ENCODE peak calls at places on chromosomes 3 and 15, in nine cellular contexts. One of them, this sample, is unnamed.

GRCh38 chr15:33068007-33068441 is 126.5 kb downstream of the FMN1 start:
- DNase-seq in IMR-90: no peak
- DNase-seq in OCI-LY7: no peak
- DNase-seq in SJSA1: peak; percentile 70
- DNase-seq in HCT116: no peak
- DNase-seq in tibial nerve: peak; percentile 28
- DNase-seq in HAP-1: peak; percentile 10
- DNase-seq in CD8-positive, alpha-beta memory T cell: peak; percentile 13
- DNase-seq in lung: peak; percentile 73
- DNase-seq in this sample: peak; percentile 51

GRCh38 chr3:55042591-55042990 is 114.7 kb upstream of the LRTM1 start:
- DNase-seq in IMR-90: peak; percentile 30
- DNase-seq in OCI-LY7: no peak
- DNase-seq in SJSA1: no peak
- DNase-seq in HCT116: no peak
- DNase-seq in tibial nerve: no peak
- DNase-seq in HAP-1: no peak
- DNase-seq in CD8-positive, alpha-beta memory T cell: no peak
- DNase-seq in lung: no peak
- DNase-seq in this sample: no peak

GRCh38 chr3:165233521-165234195 is 37.5 kb upstream of the SLITRK3 start:
- DNase-seq in IMR-90: no peak
- DNase-seq in OCI-LY7: no peak
- DNase-seq in SJSA1: no peak
- DNase-seq in HCT116: no peak
- DNase-seq in tibial nerve: no peak
- DNase-seq in HAP-1: no peak
- DNase-seq in CD8-positive, alpha-beta memory T cell: no peak
- DNase-seq in lung: no peak
- DNase-seq in this sample: peak; percentile 1

GRCh38 chr3:37400945-37401344 is 226.6 kb upstream of the LRRFIP2 start:
- DNase-seq in IMR-90: no peak
- DNase-seq in OCI-LY7: no peak
- DNase-seq in SJSA1: no peak
- DNase-seq in HCT116: no peak
- DNase-seq in tibial nerve: no peak
- DNase-seq in HAP-1: peak; percentile 14
- DNase-seq in CD8-positive, alpha-beta memory T cell: no peak
- DNase-seq in lung: no peak
- DNase-seq in this sample: no peak

GRCh38 chr3:190446492-190447301 is 3.0 kb downstream of the TMEM207 start:
- DNase-seq in IMR-90: no peak
- DNase-seq in OCI-LY7: no peak
- DNase-seq in SJSA1: no peak
- DNase-seq in HCT116: no peak
- DNase-seq in tibial nerve: no peak
- DNase-seq in HAP-1: no peak
- DNase-seq in CD8-positive, alpha-beta memory T cell: no peak
- DNase-seq in lung: no peak
- DNase-seq in this sample: peak; percentile 3

GRCh38 chr3:174352227-174352626 is 506.9 kb upstream of the NAALADL2 start:
- DNase-seq in IMR-90: no peak
- DNase-seq in OCI-LY7: no peak
- DNase-seq in SJSA1: no peak
- DNase-seq in HCT116: no peak
- DNase-seq in tibial nerve: no peak
- DNase-seq in HAP-1: no peak
- DNase-seq in CD8-positive, alpha-beta memory T cell: no peak
- DNase-seq in lung: no peak
- DNase-seq in this sample: no peak

GRCh38 chr15:34850121-34850520 is 54.8 kb upstream of the ACTC1 start:
- DNase-seq in IMR-90: no peak
- DNase-seq in OCI-LY7: no peak
- DNase-seq in SJSA1: no peak
- DNase-seq in HCT116: no peak
- DNase-seq in tibial nerve: no peak
- DNase-seq in HAP-1: peak; percentile 12
- DNase-seq in CD8-positive, alpha-beta memory T cell: no peak
- DNase-seq in lung: no peak
- DNase-seq in this sample: no peak

GRCh38 chr3:134419214-134419965 is 45.1 kb upstream of the AMOTL2 start:
- DNase-seq in IMR-90: no peak
- DNase-seq in OCI-LY7: no peak
- DNase-seq in SJSA1: no peak
- DNase-seq in HCT116: no peak
- DNase-seq in tibial nerve: no peak
- DNase-seq in HAP-1: no peak
- DNase-seq in CD8-positive, alpha-beta memory T cell: no peak
- DNase-seq in lung: no peak
- DNase-seq in this sample: no peak

GRCh38 chr15:48406240-48406891 is 75.1 kb downstream of the DUT start:
- DNase-seq in IMR-90: no peak
- DNase-seq in OCI-LY7: no peak
- DNase-seq in SJSA1: no peak
- DNase-seq in HCT116: no peak
- DNase-seq in tibial nerve: no peak
- DNase-seq in HAP-1: no peak
- DNase-seq in CD8-positive, alpha-beta memory T cell: no peak
- DNase-seq in lung: no peak
- DNase-seq in this sample: no peak

GRCh38 chr3:180610981-180611380 is 9.0 kb downstream of the TTC14 start:
- DNase-seq in IMR-90: peak; percentile 25
- DNase-seq in OCI-LY7: no peak
- DNase-seq in SJSA1: no peak
- DNase-seq in HCT116: no peak
- DNase-seq in tibial nerve: no peak
- DNase-seq in HAP-1: no peak
- DNase-seq in CD8-positive, alpha-beta memory T cell: no peak
- DNase-seq in lung: no peak
- DNase-seq in this sample: no peak

GRCh38 chr3:141266797-141267555 is 35.4 kb downstream of the PXYLP1 start:
- DNase-seq in IMR-90: no peak
- DNase-seq in OCI-LY7: peak; percentile 39
- DNase-seq in SJSA1: no peak
- DNase-seq in HCT116: no peak
- DNase-seq in tibial nerve: no peak
- DNase-seq in HAP-1: no peak
- DNase-seq in CD8-positive, alpha-beta memory T cell: peak; percentile 74
- DNase-seq in lung: no peak
- DNase-seq in this sample: no peak

GRCh38 chr3:142216321-142216720 is 9.1 kb downstream of the GK5 start:
- DNase-seq in IMR-90: no peak
- DNase-seq in OCI-LY7: no peak
- DNase-seq in SJSA1: no peak
- DNase-seq in HCT116: no peak
- DNase-seq in tibial nerve: no peak
- DNase-seq in HAP-1: no peak
- DNase-seq in CD8-positive, alpha-beta memory T cell: no peak
- DNase-seq in lung: no peak
- DNase-seq in this sample: no peak

GRCh38 chr3:25854635-25855034 is 64.7 kb downstream of the OXSM start:
- DNase-seq in IMR-90: peak; percentile 83
- DNase-seq in OCI-LY7: no peak
- DNase-seq in SJSA1: no peak
- DNase-seq in HCT116: no peak
- DNase-seq in tibial nerve: no peak
- DNase-seq in HAP-1: no peak
- DNase-seq in CD8-positive, alpha-beta memory T cell: no peak
- DNase-seq in lung: no peak
- DNase-seq in this sample: no peak

GRCh38 chr3:24137958-24138875 is 193.1 kb downstream of the NR1D2 start:
- DNase-seq in IMR-90: no peak
- DNase-seq in OCI-LY7: peak; percentile 76
- DNase-seq in SJSA1: no peak
- DNase-seq in HCT116: no peak
- DNase-seq in tibial nerve: no peak
- DNase-seq in HAP-1: no peak
- DNase-seq in CD8-positive, alpha-beta memory T cell: no peak
- DNase-seq in lung: no peak
- DNase-seq in this sample: no peak

GRCh38 chr3:172982731-172983364 is 158.2 kb downstream of the SPATA16 start:
- DNase-seq in IMR-90: no peak
- DNase-seq in OCI-LY7: no peak
- DNase-seq in SJSA1: no peak
- DNase-seq in HCT116: peak; percentile 7
- DNase-seq in tibial nerve: no peak
- DNase-seq in HAP-1: no peak
- DNase-seq in CD8-positive, alpha-beta memory T cell: no peak
- DNase-seq in lung: no peak
- DNase-seq in this sample: no peak

GRCh38 chr15:47888721-47889120 is 171.4 kb downstream of the SEMA6D start:
- DNase-seq in IMR-90: no peak
- DNase-seq in OCI-LY7: no peak
- DNase-seq in SJSA1: no peak
- DNase-seq in HCT116: no peak
- DNase-seq in tibial nerve: no peak
- DNase-seq in HAP-1: no peak
- DNase-seq in CD8-positive, alpha-beta memory T cell: no peak
- DNase-seq in lung: no peak
- DNase-seq in this sample: no peak

DNA sequence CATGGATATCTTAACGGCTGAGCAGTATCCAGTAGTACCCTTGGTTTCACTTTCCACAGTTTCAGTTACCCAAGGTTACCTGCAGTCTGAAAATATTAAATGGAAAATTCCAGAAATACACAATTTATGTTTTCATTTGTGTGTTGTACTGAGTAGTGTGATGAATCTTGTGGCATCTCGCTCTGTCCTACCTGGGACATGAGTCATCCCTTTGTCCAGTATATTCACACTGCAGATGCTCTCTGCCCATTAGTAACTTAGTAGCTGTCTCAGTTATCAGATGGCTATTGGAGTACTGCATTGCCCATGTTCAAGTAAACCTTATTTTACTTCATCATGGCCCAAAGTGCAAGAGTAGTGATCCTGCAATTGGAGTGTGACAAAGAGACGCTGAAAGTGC is 26.1 kb downstream of the GASK1A start:
- DNase-seq in IMR-90: no peak
- DNase-seq in OCI-LY7: no peak
- DNase-seq in SJSA1: no peak
- DNase-seq in HCT116: no peak
- DNase-seq in tibial nerve: no peak
- DNase-seq in HAP-1: no peak
- DNase-seq in CD8-positive, alpha-beta memory T cell: no peak
- DNase-seq in lung: no peak
- DNase-seq in this sample: no peak
- H3K4me1 ChIP-seq in IMR-90: peaks cover 6% of the 10 kb centered on the region
- H3K4me1 ChIP-seq in OCI-LY7: no peaks in the 10 kb centered on the region
- H3K4me1 ChIP-seq in SJSA1: no peaks in the 10 kb centered on the region
- H3K4me1 ChIP-seq in HCT116: no peaks in the 10 kb centered on the region
- H3K4me1 ChIP-seq in tibial nerve: peaks cover 18% of the 10 kb centered on the region
- H3K4me1 ChIP-seq in HAP-1: no peaks in the 10 kb centered on the region
- H3K4me1 ChIP-seq in CD8-positive, alpha-beta memory T cell: no peaks in the 10 kb centered on the region
- H3K4me1 ChIP-seq in lung: no peaks in the 10 kb centered on the region
- H3K4me1 ChIP-seq in this sample: no peaks in the 10 kb centered on the region

DNA sequence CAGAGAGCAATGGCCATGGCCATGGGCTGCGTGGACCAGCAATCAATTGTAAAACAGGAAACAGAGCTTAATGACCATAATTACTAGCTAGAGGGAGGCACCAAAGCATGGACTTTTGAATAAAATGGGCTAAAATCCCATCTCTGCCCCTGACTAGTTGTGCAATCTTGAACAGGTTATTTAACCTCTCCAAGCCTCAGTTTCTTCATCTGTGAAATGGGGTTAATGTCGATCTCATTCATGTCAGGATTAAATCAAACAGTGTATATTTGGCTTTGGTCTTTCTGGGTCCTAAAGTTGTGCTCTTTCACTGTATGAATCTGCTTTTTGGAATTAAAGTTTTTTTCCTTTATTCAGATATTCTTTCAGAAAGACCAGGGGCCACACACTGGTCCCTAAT is 36.1 kb downstream of the ABTB1 start:
- DNase-seq in IMR-90: no peak
- DNase-seq in OCI-LY7: no peak
- DNase-seq in SJSA1: no peak
- DNase-seq in HCT116: no peak
- DNase-seq in tibial nerve: no peak
- DNase-seq in HAP-1: no peak
- DNase-seq in CD8-positive, alpha-beta memory T cell: no peak
- DNase-seq in lung: no peak
- DNase-seq in this sample: no peak
- H3K4me1 ChIP-seq in IMR-90: peaks cover 5% of the 10 kb centered on the region
- H3K4me1 ChIP-seq in OCI-LY7: no peaks in the 10 kb centered on the region
- H3K4me1 ChIP-seq in SJSA1: peaks cover 6% of the 10 kb centered on the region
- H3K4me1 ChIP-seq in HCT116: no peaks in the 10 kb centered on the region
- H3K4me1 ChIP-seq in tibial nerve: no peaks in the 10 kb centered on the region
- H3K4me1 ChIP-seq in HAP-1: no peaks in the 10 kb centered on the region
- H3K4me1 ChIP-seq in CD8-positive, alpha-beta memory T cell: no peaks in the 10 kb centered on the region
- H3K4me1 ChIP-seq in lung: no peaks in the 10 kb centered on the region
- H3K4me1 ChIP-seq in this sample: no peaks in the 10 kb centered on the region

DNA sequence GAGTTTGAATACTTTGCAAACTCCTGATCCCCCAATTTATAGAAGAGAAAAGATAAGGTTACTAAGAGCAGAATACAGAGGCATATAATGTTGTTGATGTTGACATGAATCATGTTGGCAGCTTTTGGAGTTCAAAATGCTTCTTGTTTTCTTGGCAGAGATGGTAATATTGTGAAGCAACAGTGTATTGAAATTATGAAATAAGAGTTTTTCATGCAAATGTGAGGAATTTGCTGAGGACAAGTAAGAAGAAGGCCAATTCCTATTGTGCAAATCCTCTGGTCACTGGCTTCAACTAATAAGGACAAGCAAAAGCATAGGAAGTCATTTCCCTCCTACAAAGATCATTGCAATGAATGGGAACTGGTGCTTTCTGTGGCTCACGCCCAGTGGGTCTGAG is 126.9 kb upstream of the CHL1 start:
- DNase-seq in IMR-90: no peak
- DNase-seq in OCI-LY7: no peak
- DNase-seq in SJSA1: no peak
- DNase-seq in HCT116: no peak
- DNase-seq in tibial nerve: peak; percentile 15
- DNase-seq in HAP-1: no peak
- DNase-seq in CD8-positive, alpha-beta memory T cell: no peak
- DNase-seq in lung: no peak
- DNase-seq in this sample: no peak
- H3K4me1 ChIP-seq in IMR-90: no peaks in the 10 kb centered on the region
- H3K4me1 ChIP-seq in OCI-LY7: no peaks in the 10 kb centered on the region
- H3K4me1 ChIP-seq in SJSA1: no peaks in the 10 kb centered on the region
- H3K4me1 ChIP-seq in HCT116: no peaks in the 10 kb centered on the region
- H3K4me1 ChIP-seq in tibial nerve: peaks cover 15% of the 10 kb centered on the region
- H3K4me1 ChIP-seq in HAP-1: peaks cover 13% of the 10 kb centered on the region
- H3K4me1 ChIP-seq in CD8-positive, alpha-beta memory T cell: no peaks in the 10 kb centered on the region
- H3K4me1 ChIP-seq in lung: no peaks in the 10 kb centered on the region
- H3K4me1 ChIP-seq in this sample: no peaks in the 10 kb centered on the region

DNA sequence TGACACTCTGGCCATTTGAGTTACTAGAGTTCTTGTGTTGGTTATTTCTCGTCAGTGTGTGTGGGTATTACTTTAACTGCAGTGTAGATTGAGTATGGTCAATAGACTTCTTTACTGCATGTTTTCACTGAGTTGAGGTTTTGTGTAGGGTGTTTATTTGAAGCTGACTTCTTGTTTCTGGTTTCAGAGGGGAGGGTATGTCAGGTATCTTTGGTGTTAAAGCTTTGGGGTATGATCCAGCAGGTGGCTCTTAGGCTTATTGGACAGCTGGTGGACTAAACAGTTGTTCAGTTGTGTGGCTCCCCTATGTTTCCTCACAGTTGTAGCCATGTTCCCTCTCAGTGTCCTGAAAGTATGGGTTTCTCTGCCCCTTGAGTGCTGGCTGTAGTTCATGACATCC is 72.0 kb downstream of the AKAP13 start:
- DNase-seq in IMR-90: no peak
- DNase-seq in OCI-LY7: peak; percentile 49
- DNase-seq in SJSA1: no peak
- DNase-seq in HCT116: no peak
- DNase-seq in tibial nerve: no peak
- DNase-seq in HAP-1: no peak
- DNase-seq in CD8-positive, alpha-beta memory T cell: no peak
- DNase-seq in lung: no peak
- DNase-seq in this sample: no peak
- H3K4me1 ChIP-seq in IMR-90: no peaks in the 10 kb centered on the region
- H3K4me1 ChIP-seq in OCI-LY7: peaks cover 67% of the 10 kb centered on the region
- H3K4me1 ChIP-seq in SJSA1: peaks cover 10% of the 10 kb centered on the region
- H3K4me1 ChIP-seq in HCT116: no peaks in the 10 kb centered on the region
- H3K4me1 ChIP-seq in tibial nerve: peaks cover 7% of the 10 kb centered on the region
- H3K4me1 ChIP-seq in HAP-1: peaks cover 9% of the 10 kb centered on the region
- H3K4me1 ChIP-seq in CD8-positive, alpha-beta memory T cell: peaks cover 8% of the 10 kb centered on the region
- H3K4me1 ChIP-seq in lung: peaks cover 27% of the 10 kb centered on the region
- H3K4me1 ChIP-seq in this sample: peaks cover 17% of the 10 kb centered on the region

This sample was measured in Caco-2.